ENCODE peak calls at places on chromosomes 12 and 14, in seven cellular contexts. One of them, this sample, is unnamed.

GRCh38 chr12:12081836-12082497 is 11.2 kb downstream of the BCL2L14 start:
- DNase-seq in K562: peak
- DNase-seq in esophagus muscularis mucosa: peak
- DNase-seq in ovary: no peak
- DNase-seq in tibial nerve: no peak
- DNase-seq in transverse colon: peak
- DNase-seq in stomach: no peak
- DNase-seq in this sample: peak

GRCh38 chr12:7144414-7145120 is 14.4 kb downstream of the CLSTN3 start:
- DNase-seq in transverse colon: no peak
- DNase-seq in tibial nerve: no peak
- DNase-seq in K562: peak
- DNase-seq in stomach: no peak
- DNase-seq in ovary: peak
- DNase-seq in esophagus muscularis mucosa: no peak
- DNase-seq in this sample: peak

GRCh38 chr12:50061946-50062725 is 4.7 kb downstream of the ASIC1 start:
- DNase-seq in ovary: no peak
- DNase-seq in transverse colon: no peak
- DNase-seq in esophagus muscularis mucosa: no peak
- DNase-seq in stomach: no peak
- DNase-seq in K562: no peak
- DNase-seq in tibial nerve: no peak
- DNase-seq in this sample: no peak

GRCh38 chr14:102819176-102819628 is 42.0 kb downstream of the TRAF3 start:
- DNase-seq in stomach: peak
- DNase-seq in esophagus muscularis mucosa: no peak
- DNase-seq in K562: no peak
- DNase-seq in ovary: no peak
- DNase-seq in tibial nerve: no peak
- DNase-seq in transverse colon: peak
- DNase-seq in this sample: no peak

GRCh38 chr12:113252494-113252893 is 31.2 kb downstream of the TPCN1 start:
- DNase-seq in esophagus muscularis mucosa: no peak
- DNase-seq in stomach: no peak
- DNase-seq in ovary: no peak
- DNase-seq in tibial nerve: no peak
- DNase-seq in K562: no peak
- DNase-seq in transverse colon: no peak
- DNase-seq in this sample: no peak

GRCh38 chr14:103207038-103207403 is 83.8 kb downstream of the TNFAIP2 start:
- DNase-seq in K562: peak
- DNase-seq in stomach: peak
- DNase-seq in tibial nerve: peak
- DNase-seq in transverse colon: peak
- DNase-seq in ovary: peak
- DNase-seq in esophagus muscularis mucosa: peak
- DNase-seq in this sample: no peak

GRCh38 chr12:69440016-69440415 is 30.2 kb upstream of the FRS2 start:
- DNase-seq in stomach: no peak
- DNase-seq in tibial nerve: no peak
- DNase-seq in ovary: no peak
- DNase-seq in transverse colon: no peak
- DNase-seq in esophagus muscularis mucosa: no peak
- DNase-seq in K562: no peak
- DNase-seq in this sample: no peak

GRCh38 chr12:120849765-120850164 is 54.4 kb downstream of the SPPL3 start:
- DNase-seq in transverse colon: no peak
- DNase-seq in K562: no peak
- DNase-seq in tibial nerve: no peak
- DNase-seq in ovary: no peak
- DNase-seq in esophagus muscularis mucosa: no peak
- DNase-seq in stomach: no peak
- DNase-seq in this sample: peak

GRCh38 chr12:110312581-110313360 is 31.7 kb downstream of the ATP2A2 start:
- DNase-seq in ovary: peak
- DNase-seq in K562: no peak
- DNase-seq in tibial nerve: no peak
- DNase-seq in transverse colon: no peak
- DNase-seq in stomach: no peak
- DNase-seq in esophagus muscularis mucosa: no peak
- DNase-seq in this sample: peak

GRCh38 chr14:100473249-100473648 is 114.0 kb downstream of the BEGAIN start:
- DNase-seq in esophagus muscularis mucosa: no peak
- DNase-seq in ovary: no peak
- DNase-seq in stomach: no peak
- DNase-seq in tibial nerve: no peak
- DNase-seq in transverse colon: no peak
- DNase-seq in K562: no peak
- DNase-seq in this sample: no peak
- TF ChIP-seq EP300 in esophagus muscularis mucosa: no peak
- TF ChIP-seq EP300 in ovary: no peak
- TF ChIP-seq EP300 in stomach: no peak
- TF ChIP-seq EP300 in tibial nerve: no peak
- TF ChIP-seq EP300 in transverse colon: no peak
- TF ChIP-seq EP300 in K562: no peak
- TF ChIP-seq EP300 in this sample: no peak

GRCh38 chr12:108772247-108772646 is 40.9 kb upstream of the CORO1C start:
- DNase-seq in ovary: no peak
- DNase-seq in tibial nerve: no peak
- DNase-seq in stomach: no peak
- DNase-seq in K562: peak
- DNase-seq in esophagus muscularis mucosa: no peak
- DNase-seq in transverse colon: peak
- DNase-seq in this sample: no peak
- TF ChIP-seq EP300 in ovary: no peak
- TF ChIP-seq EP300 in tibial nerve: no peak
- TF ChIP-seq EP300 in stomach: no peak
- TF ChIP-seq EP300 in K562: no peak
- TF ChIP-seq EP300 in esophagus muscularis mucosa: no peak
- TF ChIP-seq EP300 in transverse colon: no peak
- TF ChIP-seq EP300 in this sample: no peak

GRCh38 chr12:46260913-46261476 is 7.8 kb downstream of the SLC38A1 start:
- DNase-seq in stomach: no peak
- DNase-seq in tibial nerve: no peak
- DNase-seq in K562: no peak
- DNase-seq in esophagus muscularis mucosa: no peak
- DNase-seq in transverse colon: no peak
- DNase-seq in ovary: no peak
- DNase-seq in this sample: no peak
- TF ChIP-seq EP300 in stomach: no peak
- TF ChIP-seq EP300 in tibial nerve: no peak
- TF ChIP-seq EP300 in K562: no peak
- TF ChIP-seq EP300 in esophagus muscularis mucosa: no peak
- TF ChIP-seq EP300 in transverse colon: no peak
- TF ChIP-seq EP300 in ovary: no peak
- TF ChIP-seq EP300 in this sample: no peak

GRCh38 chr12:115341442-115341841 is 657.5 kb upstream of the TBX3 start:
- DNase-seq in ovary: peak
- DNase-seq in stomach: peak
- DNase-seq in tibial nerve: peak
- DNase-seq in K562: no peak
- DNase-seq in transverse colon: peak
- DNase-seq in esophagus muscularis mucosa: peak
- DNase-seq in this sample: peak
- TF ChIP-seq EP300 in ovary: peak
- TF ChIP-seq EP300 in stomach: peak
- TF ChIP-seq EP300 in tibial nerve: peak
- TF ChIP-seq EP300 in K562: no peak
- TF ChIP-seq EP300 in transverse colon: no peak
- TF ChIP-seq EP300 in esophagus muscularis mucosa: no peak
- TF ChIP-seq EP300 in this sample: peak

GRCh38 chr14:89110110-89110509 is 285.7 kb downstream of the TTC8 start:
- DNase-seq in K562: no peak
- DNase-seq in transverse colon: no peak
- DNase-seq in tibial nerve: no peak
- DNase-seq in ovary: no peak
- DNase-seq in esophagus muscularis mucosa: no peak
- DNase-seq in stomach: no peak
- DNase-seq in this sample: no peak

GRCh38 chr14:89114109-89114508 is 289.7 kb downstream of the TTC8 start:
- DNase-seq in K562: no peak
- DNase-seq in esophagus muscularis mucosa: no peak
- DNase-seq in tibial nerve: no peak
- DNase-seq in stomach: no peak
- DNase-seq in ovary: no peak
- DNase-seq in transverse colon: no peak
- DNase-seq in this sample: no peak

DNA sequence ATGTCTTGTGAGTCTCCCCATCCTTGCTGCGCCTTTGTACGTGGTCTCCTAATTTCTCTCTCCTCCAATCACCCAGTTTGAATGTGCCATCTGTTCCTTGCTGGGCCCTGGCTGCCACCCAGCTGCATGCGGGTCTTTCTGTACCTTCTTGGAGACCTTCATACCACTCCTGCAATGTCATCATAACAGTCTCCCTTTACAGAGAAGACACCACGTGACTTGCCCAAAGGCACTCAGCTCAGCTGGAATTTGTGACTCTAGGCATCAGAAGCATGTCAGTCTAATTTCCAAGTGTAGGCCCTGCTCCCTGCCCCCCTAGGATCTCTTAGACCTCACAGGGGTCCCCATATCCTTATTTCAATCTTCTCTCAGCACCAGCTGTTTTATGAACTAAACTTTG is 284.2 kb downstream of the TTC8 start:
- DNase-seq in tibial nerve: no peak
- DNase-seq in K562: no peak
- DNase-seq in esophagus muscularis mucosa: no peak
- DNase-seq in stomach: no peak
- DNase-seq in transverse colon: no peak
- DNase-seq in ovary: no peak
- DNase-seq in this sample: no peak
- TF ChIP-seq EP300 in tibial nerve: no peak
- TF ChIP-seq EP300 in K562: no peak
- TF ChIP-seq EP300 in esophagus muscularis mucosa: no peak
- TF ChIP-seq EP300 in stomach: no peak
- TF ChIP-seq EP300 in transverse colon: no peak
- TF ChIP-seq EP300 in ovary: no peak
- TF ChIP-seq EP300 in this sample: no peak

DNA sequence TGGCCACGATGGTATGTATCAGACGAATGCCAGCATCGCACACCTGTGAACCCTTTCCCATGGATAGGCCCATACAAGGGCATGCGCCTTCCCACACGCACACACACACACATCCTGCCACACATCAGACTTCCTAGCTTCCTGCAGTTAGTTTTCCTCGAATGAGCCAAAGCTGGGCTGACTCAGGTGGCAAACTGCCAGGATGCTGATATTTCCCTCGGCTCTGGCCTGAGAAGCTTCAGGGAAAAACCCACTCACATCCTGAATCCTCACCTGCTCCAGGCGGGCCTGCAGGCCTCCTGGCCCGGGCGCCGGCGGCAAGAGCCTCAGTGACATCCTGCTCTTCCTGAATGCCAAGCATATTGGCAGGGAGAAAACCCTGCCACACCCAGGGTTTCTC is 22.4 kb downstream of the CALM1 start:
- DNase-seq in stomach: peak
- DNase-seq in ovary: peak
- DNase-seq in tibial nerve: peak
- DNase-seq in esophagus muscularis mucosa: peak
- DNase-seq in K562: no peak
- DNase-seq in transverse colon: peak
- DNase-seq in this sample: peak
- TF ChIP-seq EP300 in stomach: no peak
- TF ChIP-seq EP300 in ovary: no peak
- TF ChIP-seq EP300 in tibial nerve: peak
- TF ChIP-seq EP300 in esophagus muscularis mucosa: peak
- TF ChIP-seq EP300 in K562: no peak
- TF ChIP-seq EP300 in transverse colon: peak
- TF ChIP-seq EP300 in this sample: no peak

DNA sequence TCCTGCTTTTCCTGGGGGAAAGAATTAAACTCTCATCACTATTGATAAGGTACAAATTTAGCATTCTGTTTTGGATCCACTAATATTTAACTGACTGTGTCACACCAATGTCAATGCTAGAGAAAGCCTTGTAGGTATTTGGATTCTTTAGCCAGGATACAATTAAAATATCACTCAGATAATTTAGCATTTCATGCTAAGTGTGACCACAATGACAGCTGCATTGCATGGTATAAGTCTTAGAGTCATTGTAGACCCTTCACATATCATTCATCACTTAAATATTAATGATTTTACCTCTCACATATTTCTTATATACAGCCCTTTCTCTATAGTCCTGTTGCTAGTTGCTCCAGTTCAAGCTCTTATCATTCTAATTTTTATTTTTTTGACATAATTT is 85.3 kb upstream of the ATP2B1 start:
- DNase-seq in tibial nerve: no peak
- DNase-seq in esophagus muscularis mucosa: no peak
- DNase-seq in stomach: no peak
- DNase-seq in ovary: no peak
- DNase-seq in K562: no peak
- DNase-seq in transverse colon: no peak
- DNase-seq in this sample: no peak
- TF ChIP-seq EP300 in tibial nerve: no peak
- TF ChIP-seq EP300 in esophagus muscularis mucosa: no peak
- TF ChIP-seq EP300 in stomach: no peak
- TF ChIP-seq EP300 in ovary: no peak
- TF ChIP-seq EP300 in K562: no peak
- TF ChIP-seq EP300 in transverse colon: no peak
- TF ChIP-seq EP300 in this sample: no peak

GRCh38 chr12:115456946-115457689 is 773.1 kb upstream of the TBX3 start:
- DNase-seq in esophagus muscularis mucosa: no peak
- DNase-seq in tibial nerve: no peak
- DNase-seq in K562: no peak
- DNase-seq in ovary: no peak
- DNase-seq in transverse colon: no peak
- DNase-seq in stomach: no peak
- DNase-seq in this sample: peak

GRCh38 chr12:115457798-115458197 is 773.8 kb upstream of the TBX3 start:
- DNase-seq in stomach: no peak
- DNase-seq in tibial nerve: no peak
- DNase-seq in ovary: no peak
- DNase-seq in esophagus muscularis mucosa: no peak
- DNase-seq in K562: no peak
- DNase-seq in transverse colon: no peak
- DNase-seq in this sample: no peak

GRCh38 chr12:115451785-115452736 is 768.1 kb upstream of the TBX3 start:
- DNase-seq in stomach: peak
- DNase-seq in esophagus muscularis mucosa: no peak
- DNase-seq in ovary: peak
- DNase-seq in K562: peak
- DNase-seq in transverse colon: no peak
- DNase-seq in tibial nerve: no peak
- DNase-seq in this sample: peak

GRCh38 chr12:115452751-115453281 is 768.8 kb upstream of the TBX3 start:
- DNase-seq in ovary: no peak
- DNase-seq in esophagus muscularis mucosa: no peak
- DNase-seq in transverse colon: no peak
- DNase-seq in K562: no peak
- DNase-seq in tibial nerve: no peak
- DNase-seq in stomach: no peak
- DNase-seq in this sample: no peak

DNA sequence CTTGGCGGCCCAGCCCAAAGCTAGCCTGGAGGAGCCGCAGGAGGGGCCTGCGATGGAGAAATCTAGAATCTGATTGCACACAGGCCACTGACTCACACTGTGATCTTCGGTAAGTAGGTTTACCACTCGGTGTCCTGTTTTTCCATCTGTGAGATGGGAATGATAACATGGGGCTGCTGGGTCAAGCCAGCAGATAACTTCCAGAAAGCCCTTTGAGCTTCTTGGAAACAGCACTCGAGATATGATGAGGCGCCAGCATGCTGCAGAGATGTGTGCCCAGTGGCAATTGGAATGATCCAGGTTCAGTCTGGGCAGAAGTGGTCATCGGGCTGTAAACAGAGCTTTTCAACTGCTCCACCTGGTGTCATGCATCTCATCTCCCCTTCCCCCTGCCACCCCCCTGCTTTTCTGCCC is 771.3 kb upstream of the TBX3 start:
- DNase-seq in transverse colon: no peak
- DNase-seq in esophagus muscularis mucosa: no peak
- DNase-seq in ovary: no peak
- DNase-seq in stomach: no peak
- DNase-seq in K562: no peak
- DNase-seq in tibial nerve: no peak
- DNase-seq in this sample: no peak
- TF ChIP-seq EP300 in transverse colon: no peak
- TF ChIP-seq EP300 in esophagus muscularis mucosa: no peak
- TF ChIP-seq EP300 in ovary: no peak
- TF ChIP-seq EP300 in stomach: no peak
- TF ChIP-seq EP300 in K562: no peak
- TF ChIP-seq EP300 in tibial nerve: no peak
- TF ChIP-seq EP300 in this sample: no peak

This sample was measured in A549.